ENCODE peak calls at places on chromosome 3, in nine cellular contexts. R, V, U, S, E, C, K, I and H are unnamed samples.

GRCh38 chr3:41002104-41002503 is 197.2 kb upstream of the CTNNB1 start:
- DNase-seq in K (no peak), E (no peak), U (no peak), V (no peak), I (no peak), R (no peak), S (no peak), C (no peak), H (no peak)

GRCh38 chr3:133295199-133295901 is 104.5 kb upstream of the BFSP2 start:
- DNase-seq in U (no peak), V (peak), S (no peak), K (no peak), I (no peak), C (no peak), E (no peak), R (no peak), H (no peak)

GRCh38 chr3:8450618-8451017 is 51.0 kb upstream of the LMCD1 start:
- DNase-seq in E (no peak), I (no peak), S (no peak), C (no peak), K (no peak), R (no peak), U (no peak), V (no peak), H (no peak)

GRCh38 chr3:34956511-34956910 is 682.8 kb upstream of the ARPP21 start:
- DNase-seq in C (no peak), S (no peak), V (peak), I (no peak), U (no peak), K (no peak), E (no peak), R (no peak), H (no peak)

GRCh38 chr3:146550743-146551510 is 6.5 kb upstream of the PLSCR1 start:
- DNase-seq in R (no peak), E (no peak), I (no peak), K (no peak), U (no peak), C (no peak), S (no peak), V (peak), H (no peak)

GRCh38 chr3:195227871-195228270 is 43.1 kb downstream of the XXYLT1 start:
- DNase-seq in C (no peak), E (no peak), R (no peak), K (no peak), I (no peak), S (no peak), U (no peak), V (no peak), H (no peak)

GRCh38 chr3:48013288-48013980 is 2.8 kb downstream of the MAP4 start:
- DNase-seq in R (no peak), V (peak), I (peak), E (no peak), K (no peak), U (no peak), S (no peak), C (no peak), H (no peak)

GRCh38 chr3:17974206-17974841 is 231.9 kb upstream of the TBC1D5 start:
- DNase-seq in K (no peak), V (peak), I (no peak), R (no peak), U (no peak), C (no peak), S (no peak), E (no peak), H (no peak)

GRCh38 chr3:31077021-31077601 is 182.7 kb upstream of the GADL1 start:
- DNase-seq in R (no peak), V (peak), C (no peak), K (peak), I (no peak), U (no peak), E (no peak), S (no peak), H (no peak)

GRCh38 chr3:170356596-170357175 is 829 bp upstream of the SKIL start:
- DNase-seq in V (peak), I (peak), R (peak), U (peak), E (peak), C (peak), K (peak), S (peak), H (peak)

GRCh38 chr3:49940667-49941249 is 808 bp downstream of the RBM6 start:
- DNase-seq in R (no peak), E (no peak), U (no peak), S (no peak), C (no peak), I (no peak), V (no peak), K (no peak), H (no peak)

GRCh38 chr3:78717042-78717441 is 1050.8 kb downstream of the ROBO1 start:
- DNase-seq in E (no peak), S (no peak), U (no peak), K (no peak), R (no peak), C (no peak), V (no peak), I (no peak), H (no peak)

GRCh38 chr3:124886168-124887051 is 755 bp downstream of the ITGB5 start:
- DNase-seq in E (no peak), S (no peak), U (no peak), K (peak), R (no peak), I (peak), C (no peak), V (peak), H (peak)

GRCh38 chr3:197337656-197338055 is 39.2 kb upstream of the DLG1 start:
- DNase-seq in K (no peak), R (no peak), V (no peak), U (no peak), E (no peak), I (no peak), S (no peak), C (no peak), H (no peak)

GRCh38 chr3:20405731-20406130 is 219.7 kb upstream of the SGO1 start:
- DNase-seq in C (no peak), E (no peak), R (no peak), S (no peak), U (no peak), K (no peak), I (no peak), V (peak), H (peak)

GRCh38 chr3:169362261-169362660 is 301.3 kb downstream of the MECOM start:
- DNase-seq in U (no peak), K (no peak), C (no peak), S (no peak), E (no peak), V (no peak), R (no peak), I (no peak), H (no peak)

GRCh38 chr3:181403876-181404660 is 307.7 kb upstream of the SOX2 start:
- DNase-seq in V (no peak), I (no peak), R (no peak), U (no peak), K (no peak), S (no peak), E (no peak), C (no peak), H (no peak)

GRCh38 chr3:30188713-30189112 is 417.7 kb upstream of the TGFBR2 start:
- DNase-seq in K (no peak), R (no peak), C (no peak), I (no peak), S (no peak), V (peak), U (no peak), E (no peak), H (no peak)

GRCh38 chr3:100954199-100954935 is 38.9 kb downstream of the ABI3BP start:
- DNase-seq in E (no peak), U (no peak), R (no peak), V (peak), S (no peak), K (no peak), C (no peak), I (no peak), H (no peak)

GRCh38 chr3:184345678-184346144 is 8.3 kb downstream of the FAM131A start:
- DNase-seq in K (no peak), U (no peak), V (peak), R (no peak), S (no peak), I (peak), E (no peak), C (peak), H (peak)

GRCh38 chr3:135739755-135740154 is 225.8 kb upstream of the PPP2R3A start:
- DNase-seq in C (no peak), K (no peak), V (no peak), U (no peak), E (no peak), S (no peak), R (no peak), I (no peak), H (peak)

GRCh38 chr3:100316656-100317069 is 17.9 kb upstream of the NIT2 start:
- DNase-seq in V (peak), K (no peak), I (peak), U (peak), R (no peak), C (no peak), E (no peak), S (peak), H (peak)

GRCh38 chr3:71051893-71052687 is 531.4 kb downstream of the FOXP1 start:
- DNase-seq in S (no peak), I (no peak), C (no peak), R (no peak), U (no peak), V (peak), E (no peak), K (no peak), H (no peak)